ENCODE peak calls at places on chromosome 1, in four cellular contexts. L is IMR-90, X is PC-3, S is K562. J is an unnamed sample.

GRCh38 chr1:55544826-55545225 is 329.7 kb upstream of the USP24 start:
- DNase-seq in L (no peak), X (no peak), S (no peak), J (no peak)

GRCh38 chr1:157403203-157403602 is 149.1 kb downstream of the FCRL5 start:
- DNase-seq in L (no peak), X (peak; percentile 31), S (no peak), J (no peak)

GRCh38 chr1:58398714-58399113 is 147.8 kb downstream of the OMA1 start:
- DNase-seq in L (no peak), X (no peak), S (no peak), J (no peak)

GRCh38 chr1:203295796-203296195 is 9.5 kb upstream of the BTG2 start:
- DNase-seq in L (no peak), X (no peak), S (no peak), J (no peak)

GRCh38 chr1:235018720-235019444 is 109.8 kb downstream of the TOMM20 start:
- DNase-seq in L (no peak), X (no peak), S (no peak), J (no peak)

GRCh38 chr1:161710562-161710961 is 3.5 kb downstream of the FCRLA start:
- DNase-seq in L (no peak), X (no peak), S (no peak), J (no peak)

GRCh38 chr1:92485374-92486250 is 1.1 kb downstream of the GFI1 start:
- DNase-seq in L (no peak), X (no peak), S (peak; percentile 65), J (peak; percentile 93)

GRCh38 chr1:170114916-170115315 is 30.8 kb upstream of the NTMT2 start:
- DNase-seq in L (peak; percentile 51), X (peak; percentile 43), S (no peak), J (no peak)

GRCh38 chr1:48943393-48943792 is 166.7 kb upstream of the BEND5 start:
- DNase-seq in L (no peak), X (no peak), S (no peak), J (no peak)

GRCh38 chr1:39115271-39116110 is 89.0 kb upstream of the MACF1 start:
- DNase-seq in L (peak; percentile 88), X (no peak), S (peak; percentile 78), J (no peak)

GRCh38 chr1:243903904-243904303 is 53.9 kb upstream of the AKT3 start:
- DNase-seq in L (peak; percentile 44), X (peak; percentile 48), S (no peak), J (no peak)

GRCh38 chr1:147897030-147897756 is 5.4 kb upstream of the GJA8 start:
- DNase-seq in L (no peak), X (peak; percentile 38), S (no peak), J (no peak)

GRCh38 chr1:41164727-41165126 is 77.4 kb downstream of the SCMH1 start:
- DNase-seq in L (no peak), X (no peak), S (no peak), J (no peak)

DNA sequence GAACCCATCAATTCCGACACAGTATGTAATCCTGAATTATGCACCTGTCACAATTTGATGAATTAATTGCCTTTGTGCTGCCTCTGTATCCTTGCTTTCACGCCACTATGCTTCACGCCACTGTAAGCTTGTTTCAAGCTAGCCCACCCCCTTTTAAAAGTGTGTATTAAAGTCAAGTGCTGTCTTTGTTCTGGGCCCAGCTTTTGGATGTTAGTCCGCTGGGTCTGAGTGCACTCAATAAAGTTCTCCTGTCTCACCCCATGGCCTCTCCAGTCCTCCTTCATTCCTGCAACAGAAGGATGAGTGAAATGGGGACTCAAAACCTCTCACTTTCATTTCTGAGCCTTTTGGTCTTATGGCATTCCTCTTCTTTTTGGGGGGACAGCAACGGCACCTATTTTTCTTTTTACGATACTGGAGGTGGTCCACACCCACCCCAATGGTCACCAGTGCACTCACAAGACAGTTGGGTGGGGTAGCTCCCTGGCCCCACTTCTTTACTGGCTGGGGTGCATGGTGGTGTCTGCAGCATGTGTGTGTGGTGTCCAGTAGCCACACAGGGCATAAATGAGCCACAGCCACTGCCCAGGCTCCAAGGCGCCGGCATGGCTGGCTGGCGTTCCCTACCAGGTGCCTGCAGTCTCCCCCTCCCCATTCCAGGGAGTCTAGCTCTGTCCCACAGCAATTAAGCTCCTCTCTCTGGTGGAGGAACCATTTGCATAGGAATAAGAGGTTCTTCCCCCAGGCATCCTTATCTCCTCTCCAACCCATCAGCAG is 1.8 kb downstream of the THEM4 start:
- DNase-seq in L (no peak), X (peak; percentile 21), S (no peak), J (no peak)
- H3K4me3 ChIP-seq in L (no peak overlapping the region), X (no peak overlapping the region), S (peak overlapping the region; percentile 1), J (no peak overlapping the region)

GRCh38 chr1:182301026-182301436 is 90.6 kb downstream of the GLUL start:
- DNase-seq in L (no peak), X (no peak), S (no peak), J (no peak)

GRCh38 chr1:182304218-182305016 is 87.2 kb downstream of the GLUL start:
- DNase-seq in L (no peak), X (no peak), S (no peak), J (no peak)

GRCh38 chr1:182303778-182304177 is 87.8 kb downstream of the GLUL start:
- DNase-seq in L (no peak), X (no peak), S (no peak), J (no peak)

GRCh38 chr1:182299728-182300581 is 91.6 kb downstream of the GLUL start:
- DNase-seq in L (no peak), X (no peak), S (peak; percentile 98), J (no peak)

DNA sequence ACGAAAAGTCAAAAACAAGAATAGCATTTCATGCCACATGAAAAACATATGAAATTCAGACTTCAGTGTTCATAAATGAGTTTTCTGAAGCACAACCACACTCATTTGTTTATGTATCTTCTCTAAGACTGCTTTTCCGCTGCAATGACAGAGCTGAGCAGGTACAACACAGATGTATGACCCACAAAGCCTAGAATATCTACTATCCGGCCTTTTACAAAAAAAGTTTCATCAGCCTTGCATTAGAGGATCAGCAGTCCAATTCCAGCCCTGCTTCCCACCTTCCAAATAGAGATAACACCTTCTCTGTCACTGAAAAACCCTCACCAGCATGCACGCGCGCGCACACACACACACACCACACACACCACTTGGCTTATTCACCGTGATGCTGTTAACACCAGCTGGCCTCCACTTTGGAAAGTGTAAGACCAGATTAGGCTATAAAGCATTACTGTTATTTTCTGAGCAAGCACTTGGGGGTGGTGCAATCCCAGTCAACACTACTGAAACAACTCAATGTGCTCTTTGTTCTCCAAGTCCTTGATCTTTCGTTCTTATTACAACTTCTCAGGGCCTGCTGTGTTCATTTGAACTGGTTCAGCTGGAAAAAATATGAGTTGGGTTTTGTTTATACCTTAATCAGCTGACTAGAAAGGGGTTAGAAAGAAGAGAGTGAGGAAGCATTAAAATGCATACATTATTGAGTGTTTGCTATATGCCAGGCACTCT is 90.0 kb downstream of the GLUL start:
- DNase-seq in L (peak; percentile 1), X (no peak), S (peak; percentile 69), J (peak; percentile 30)
- TF ChIP-seq CTCF in L (no peak), X (no peak), S (peak; percentile 65), J (no peak)

GRCh38 chr1:89923517-89923916 is 71.4 kb upstream of the ZNF326 start:
- DNase-seq in L (no peak), X (no peak), S (no peak), J (no peak)
- H3K9me3 ChIP-seq in L (no peaks in the 10 kb centered on the region), X (no peaks in the 10 kb centered on the region), S (peaks cover 6% of the 10 kb centered on the region), J (no peaks in the 10 kb centered on the region)

GRCh38 chr1:25462732-25463131 is 32.0 kb downstream of the MACO1 start:
- DNase-seq in L (no peak), X (no peak), S (no peak), J (no peak)

GRCh38 chr1:25468037-25468436 is 37.3 kb downstream of the MACO1 start:
- DNase-seq in L (peak; percentile 64), X (no peak), S (no peak), J (no peak)

GRCh38 chr1:25469177-25469576 is 38.5 kb downstream of the MACO1 start:
- DNase-seq in L (peak; percentile 80), X (peak; percentile 79), S (no peak), J (no peak)

GRCh38 chr1:25467616-25468015 is 36.9 kb downstream of the MACO1 start:
- DNase-seq in L (no peak), X (no peak), S (no peak), J (no peak)

DNA sequence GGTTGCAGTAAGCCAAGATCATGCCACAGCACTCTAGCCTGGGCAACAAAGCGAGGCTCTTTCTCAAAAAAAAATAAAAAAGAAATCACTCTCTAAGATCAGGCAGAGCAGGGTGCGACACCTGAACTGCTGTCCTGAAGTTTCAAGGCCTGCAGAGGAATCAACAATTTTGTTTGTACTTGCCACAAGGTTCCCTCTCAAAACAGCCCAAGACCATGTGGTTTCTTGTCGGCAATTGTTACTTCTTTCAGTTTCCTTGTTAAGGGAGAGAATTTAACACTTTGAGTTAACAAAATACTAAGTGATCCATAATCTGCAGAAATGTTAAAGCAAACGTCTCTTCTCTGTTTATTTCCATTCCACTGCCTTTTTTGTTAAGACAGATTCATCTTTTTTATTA is 36.5 kb downstream of the MACO1 start:
- DNase-seq in L (no peak), X (no peak), S (no peak), J (no peak)
- H3K4me3 ChIP-seq in L (no peak overlapping the region), X (no peak overlapping the region), S (no peak overlapping the region), J (no peak overlapping the region)

GRCh38 chr1:33462449-33463164 is 9.8 kb upstream of the ZSCAN20 start:
- DNase-seq in L (no peak), X (no peak), S (no peak), J (no peak)
- TF ChIP-seq CTCF in L (no peak), X (no peak), S (peak; percentile 42), J (no peak)

GRCh38 chr1:152888126-152888525 is 10.0 kb downstream of the SMCP start:
- DNase-seq in L (no peak), X (peak; percentile 55), S (no peak), J (no peak)
- H3K9me3 ChIP-seq in L (no peaks in the 10 kb centered on the region), X (no peaks in the 10 kb centered on the region), S (no peaks in the 10 kb centered on the region), J (no peaks in the 10 kb centered on the region)

GRCh38 chr1:204491653-204492052 is 3.0 kb downstream of the PIK3C2B start:
- DNase-seq in L (no peak), X (no peak), S (no peak), J (no peak)
- H3K4me3 ChIP-seq in L (no peak overlapping the region), X (no peak overlapping the region), S (no peak overlapping the region), J (no peak overlapping the region)

GRCh38 chr1:6171546-6172124 is 8.5 kb downstream of the CHD5 start:
- DNase-seq in L (no peak), X (peak; percentile 67), S (peak; percentile 51), J (no peak)
- TF ChIP-seq CTCF in L (peak; percentile 27), X (peak; percentile 89), S (peak; percentile 55), J (no peak)

DNA sequence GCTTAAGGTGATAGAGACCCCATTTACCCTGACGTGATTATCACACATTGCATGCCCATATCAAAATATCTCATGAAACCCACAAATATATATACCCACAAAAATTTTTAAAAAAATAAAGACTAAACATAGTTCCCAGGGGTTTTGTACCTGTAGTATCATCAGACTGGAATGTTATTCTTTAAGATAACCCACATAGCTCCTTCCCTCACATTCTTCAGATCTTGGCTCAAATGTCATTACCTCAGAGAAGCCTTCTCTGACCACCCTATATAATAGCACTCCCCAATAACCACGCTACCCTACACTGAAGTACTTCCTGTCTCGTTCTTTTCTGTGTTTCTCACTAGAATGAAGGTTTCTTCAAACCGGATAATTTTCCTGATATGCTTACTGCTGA is 138.3 kb upstream of the SNX7 start:
- DNase-seq in L (no peak), X (no peak), S (no peak), J (no peak)
- H3K9me3 ChIP-seq in L (no peaks in the 10 kb centered on the region), X (peaks cover 6% of the 10 kb centered on the region), S (no peaks in the 10 kb centered on the region), J (no peaks in the 10 kb centered on the region)